ENCODE peak calls at places on chromosome 1, in four cellular contexts. E, H, P and I are unnamed samples.

GRCh38 chr1:89918794-89919155 is 76.1 kb upstream of the ZNF326 start:
- DNase-seq in E (no peak), H (no peak), P (no peak), I (no peak)

GRCh38 chr1:18352640-18353245 is 128.0 kb upstream of the KLHDC7A start:
- DNase-seq in H (no peak), P (no peak), E (no peak), I (no peak)

GRCh38 chr1:10347109-10347508 is 51.8 kb upstream of the PGD start:
- DNase-seq in H (no peak), E (no peak), P (no peak), I (no peak)

GRCh38 chr1:87061742-87062156 is 147.3 kb downstream of the HS2ST1 start:
- DNase-seq in H (no peak), P (no peak), E (no peak), I (no peak)

GRCh38 chr1:67604778-67605177 is 80.2 kb upstream of the GADD45A start:
- DNase-seq in P (no peak), E (no peak), H (no peak), I (peak)

GRCh38 chr1:70528591-70529333 is 117.7 kb downstream of the CTH start:
- DNase-seq in P (peak), H (peak), E (peak), I (peak)

GRCh38 chr1:20555025-20555757 is 2.8 kb downstream of the FAM43B start:
- DNase-seq in H (no peak), P (no peak), E (no peak), I (no peak)

GRCh38 chr1:169928438-169929209 is 34.9 kb upstream of the SCYL3 start:
- DNase-seq in E (no peak), P (peak), H (peak), I (peak)

GRCh38 chr1:211485480-211485857 is 6.5 kb downstream of the RD3 start:
- DNase-seq in H (no peak), P (no peak), E (no peak), I (no peak)

GRCh38 chr1:211482306-211482705 is 9.7 kb downstream of the RD3 start:
- DNase-seq in P (no peak), E (no peak), H (no peak), I (no peak)

GRCh38 chr1:211483896-211484612 is 7.9 kb downstream of the RD3 start:
- DNase-seq in H (no peak), E (no peak), P (no peak), I (no peak)

GRCh38 chr1:211487082-211487481 is 4.9 kb downstream of the RD3 start:
- DNase-seq in H (no peak), P (no peak), E (no peak), I (no peak)

GRCh38 chr1:211484738-211485479 is 7.1 kb downstream of the RD3 start:
- DNase-seq in P (no peak), H (no peak), E (no peak), I (no peak)
- TF ChIP-seq FOXJ3 in P (no peak), H (no peak), E (no peak), I (no peak)

GRCh38 chr1:76055987-76056386 is 18.6 kb upstream of the ST6GALNAC3 start:
- DNase-seq in H (no peak), P (no peak), E (peak), I (no peak)
- TF ChIP-seq FOXJ3 in H (no peak), P (no peak), E (no peak), I (no peak)

GRCh38 chr1:111236379-111236778 is 8.9 kb downstream of the CHI3L2 start:
- DNase-seq in H (no peak), P (peak), E (no peak), I (no peak)

GRCh38 chr1:111236806-111237205 is 9.3 kb downstream of the CHI3L2 start:
- DNase-seq in P (no peak), H (no peak), E (no peak), I (no peak)

GRCh38 chr1:111238056-111238795 is 10.7 kb downstream of the CHI3L2 start:
- DNase-seq in H (no peak), P (peak), E (no peak), I (no peak)

GRCh38 chr1:111242805-111243523 is 15.5 kb downstream of the CHI3L2 start:
- DNase-seq in H (no peak), E (no peak), P (peak), I (no peak)

GRCh38 chr1:111241797-111242196 is 14.3 kb downstream of the CHI3L2 start:
- DNase-seq in P (no peak), H (no peak), E (no peak), I (no peak)
- TF ChIP-seq FOXJ3 in P (no peak), H (no peak), E (no peak), I (no peak)

GRCh38 chr1:13556224-13556764 is 27.3 kb upstream of the PDPN start:
- DNase-seq in H (no peak), P (no peak), E (no peak), I (no peak)

GRCh38 chr1:13549521-13549920 is 34.1 kb upstream of the PDPN start:
- DNase-seq in E (no peak), P (no peak), H (no peak), I (no peak)

GRCh38 chr1:13550663-13551062 is 33.0 kb upstream of the PDPN start:
- DNase-seq in E (no peak), P (no peak), H (no peak), I (no peak)

GRCh38 chr1:13549021-13549420 is 34.6 kb upstream of the PDPN start:
- DNase-seq in P (no peak), E (no peak), H (no peak), I (no peak)

DNA sequence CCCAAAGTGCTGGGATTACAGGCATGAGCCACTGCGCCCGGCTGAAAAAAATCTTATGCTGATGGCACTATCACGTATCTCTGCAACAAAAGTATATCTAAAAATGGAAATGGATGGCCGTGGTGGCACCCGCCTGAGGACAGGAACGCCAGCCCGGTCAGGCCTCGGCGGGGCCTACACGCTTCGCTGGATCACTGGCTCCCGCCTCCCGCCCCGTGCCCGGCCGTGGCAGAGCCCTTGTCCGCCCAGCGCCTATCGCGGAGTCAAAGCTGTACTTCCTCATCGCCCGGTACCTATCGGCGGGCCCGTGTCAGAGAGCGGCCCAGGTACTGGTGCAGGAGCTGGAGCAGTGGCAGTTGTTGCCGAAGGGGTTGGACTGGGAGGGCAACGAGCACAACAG is 28.8 kb upstream of the PDPN start:
- DNase-seq in E (no peak), P (no peak), H (no peak), I (no peak)
- TF ChIP-seq FOXJ3 in E (no peak), P (no peak), H (no peak), I (no peak)

GRCh38 chr1:150999051-150999674 is 7.5 kb downstream of the MINDY1 start:
- DNase-seq in E (no peak), P (no peak), H (peak), I (no peak)
- TF ChIP-seq FOXJ3 in E (no peak), P (no peak), H (no peak), I (no peak)

GRCh38 chr1:30903343-30904034 is 5.1 kb downstream of the SDC3 start:
- DNase-seq in H (peak), P (no peak), E (no peak), I (no peak)
- TF ChIP-seq FOXJ3 in H (no peak), P (no peak), E (no peak), I (no peak)

DNA sequence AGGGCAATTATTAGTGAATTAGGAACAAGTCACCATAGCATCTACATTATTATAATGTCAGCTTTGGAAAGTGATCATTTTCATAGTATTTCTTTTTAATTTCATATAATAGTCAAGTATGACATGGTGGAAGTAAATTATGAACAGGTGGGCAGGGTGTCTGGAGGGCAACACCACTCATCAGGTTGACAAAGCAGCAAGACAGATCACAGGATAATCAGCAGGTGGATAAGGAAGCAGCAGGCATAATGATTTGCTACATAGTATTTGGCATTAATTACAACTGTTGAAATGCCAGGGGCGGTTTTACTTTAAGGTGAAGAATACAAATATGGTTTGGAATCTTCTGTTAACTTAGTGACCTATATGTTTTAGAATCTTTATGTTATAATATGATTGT is 1342.2 kb downstream of the PLA2G4A start:
- DNase-seq in P (no peak), H (no peak), E (no peak), I (no peak)
- TF ChIP-seq FOXJ3 in P (no peak), H (no peak), E (no peak), I (no peak)